ENCODE peak calls at places on chromosomes 13 and 19, in five cellular contexts. W is hepatocyte, H is heart left ventricle, D is GM23338, K is IMR-90. J is an unnamed sample.
A peak's percentile ranks its signal among the peaks of the same experiment; 100 is the strongest.

GRCh38 chr13:62387642-62388041 is 972.0 kb upstream of the PCDH20 start:
- DNase-seq in H (no peak), D (peak; percentile 51), W (peak; percentile 6), K (peak; percentile 36), J (no peak)

GRCh38 chr13:94112227-94112626 is 367.3 kb downstream of the DCT start:
- DNase-seq in D (no peak), W (no peak), H (peak; percentile 8), K (peak; percentile 98), J (peak; percentile 28)

GRCh38 chr19:10884273-10884672 is 12.9 kb downstream of the CARM1 start:
- DNase-seq in W (peak; percentile 60), H (no peak), K (peak; percentile 77), D (no peak), J (no peak)

GRCh38 chr19:40771101-40771539 is 4.2 kb upstream of the MIA start:
- DNase-seq in H (no peak), W (no peak), D (peak; percentile 49), K (no peak), J (no peak)

GRCh38 chr13:108897955-108898354 is 268.5 kb downstream of the MYO16 start:
- DNase-seq in K (peak; percentile 15), D (no peak), W (no peak), H (no peak), J (no peak)

GRCh38 chr19:24101459-24102122 is 14.6 kb downstream of the ZNF254 start:
- DNase-seq in K (no peak), D (no peak), H (no peak), W (no peak), J (no peak)

GRCh38 chr13:28324181-28324789 is 170.6 kb downstream of the FLT1 start:
- DNase-seq in K (peak; percentile 73), D (peak; percentile 93), W (peak; percentile 78), H (no peak), J (peak; percentile 40)

GRCh38 chr13:33235078-33235477 is 50.5 kb downstream of the STARD13 start:
- DNase-seq in W (no peak), H (no peak), D (no peak), K (peak; percentile 76), J (no peak)

GRCh38 chr13:46531953-46532352 is 21.0 kb upstream of the LRCH1 start:
- DNase-seq in K (no peak), D (no peak), W (no peak), H (no peak), J (no peak)

GRCh38 chr13:112606125-112607001 is 18.4 kb upstream of the TUBGCP3 start:
- DNase-seq in H (peak; percentile 97), W (peak; percentile 95), K (peak; percentile 78), D (peak; percentile 95), J (peak; percentile 96)

GRCh38 chr13:112608212-112608611 is 20.3 kb upstream of the TUBGCP3 start:
- DNase-seq in H (no peak), K (no peak), W (no peak), D (no peak), J (no peak)

GRCh38 chr13:112601351-112601750 is 13.4 kb upstream of the TUBGCP3 start:
- DNase-seq in W (no peak), K (no peak), H (no peak), D (no peak), J (no peak)

GRCh38 chr13:112603641-112604220 is 15.8 kb upstream of the TUBGCP3 start:
- DNase-seq in W (no peak), D (no peak), K (peak; percentile 31), H (no peak), J (no peak)

GRCh38 chr13:112605531-112605990 is 17.6 kb upstream of the TUBGCP3 start:
- DNase-seq in W (no peak), D (peak; percentile 44), K (no peak), H (no peak), J (no peak)
- H3K27ac ChIP-seq in W (peak overlapping the region; percentile 46), D (no peak overlapping the region), K (no peak overlapping the region), H (peak overlapping the region; percentile 52), J (no peak overlapping the region)

DNA sequence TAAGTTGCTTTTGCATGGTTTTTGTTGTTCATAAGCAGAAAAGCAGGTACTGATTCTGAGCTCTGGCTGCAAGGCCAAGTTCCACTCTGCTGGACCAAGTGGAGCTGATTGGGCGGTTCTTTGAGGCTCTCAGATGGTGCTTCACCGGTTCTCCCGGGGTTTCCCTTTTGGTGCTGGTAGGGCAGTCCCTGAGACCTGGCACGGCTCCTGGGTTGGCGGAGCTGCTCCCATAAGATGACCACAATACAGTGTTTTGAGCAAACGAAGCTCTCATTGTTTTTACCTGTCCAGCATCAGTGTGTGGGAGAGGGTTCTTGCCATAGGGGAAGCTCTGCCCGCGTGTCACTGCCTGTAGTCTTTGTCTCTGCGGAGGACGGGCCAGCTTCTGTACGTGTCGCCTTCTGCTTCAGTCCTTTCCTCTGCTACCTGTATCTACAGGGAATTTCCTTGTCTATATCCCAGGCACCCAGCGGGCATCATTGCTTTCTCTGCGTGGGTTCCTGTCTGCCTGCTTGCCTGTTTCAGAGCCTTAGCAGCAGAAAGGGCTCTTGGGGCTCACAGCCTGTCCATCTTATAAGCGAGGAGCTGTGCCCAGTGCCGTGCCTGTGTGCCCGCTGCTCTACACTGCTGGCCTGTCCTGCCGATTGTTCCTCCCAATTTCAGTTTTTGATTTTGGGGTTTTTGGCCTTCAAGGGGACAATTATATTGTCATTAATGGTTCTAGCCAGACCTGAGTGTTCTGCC is 2.3 kb downstream of the U2AF2 start:
- DNase-seq in K (no peak), H (no peak), D (no peak), W (no peak), J (no peak)
- H3K4me1 ChIP-seq in K (peaks cover 10% of the 10 kb centered on the region), H (peaks cover 62% of the 10 kb centered on the region), D (peaks cover 27% of the 10 kb centered on the region), W (peaks cover 25% of the 10 kb centered on the region), J (no peaks in the 10 kb centered on the region)

DNA sequence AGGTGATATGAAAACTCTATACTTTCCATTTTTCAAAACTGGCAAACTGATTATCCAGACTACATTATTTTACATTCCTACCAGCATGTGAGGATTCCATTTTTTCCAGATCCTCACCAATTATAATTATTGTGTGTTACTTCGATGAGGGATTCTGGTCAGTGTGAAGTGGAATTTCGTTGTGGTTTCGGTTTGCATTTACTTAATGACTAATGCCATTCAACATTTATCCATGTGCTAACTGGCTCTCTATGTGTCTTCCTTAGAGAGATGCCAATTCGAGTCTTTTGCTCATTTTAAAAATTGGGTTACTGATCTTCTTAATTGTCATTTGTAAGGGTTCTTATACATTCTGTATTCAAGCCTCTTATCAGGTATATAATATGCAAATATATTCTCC is 1551.3 kb upstream of the MIR17HG start:
- DNase-seq in D (no peak), K (no peak), W (no peak), H (no peak), J (no peak)
- H3K27me3 ChIP-seq in D (no peaks in the 10 kb centered on the region), K (no peaks in the 10 kb centered on the region), W (no peaks in the 10 kb centered on the region), H (no peaks in the 10 kb centered on the region), J (no peaks in the 10 kb centered on the region)

GRCh38 chr13:102255409-102255808 is 146.4 kb downstream of the FGF14 start:
- DNase-seq in H (no peak), K (no peak), D (no peak), W (no peak), J (no peak)

GRCh38 chr13:102250448-102250847 is 151.4 kb downstream of the FGF14 start:
- DNase-seq in H (no peak), K (no peak), W (no peak), D (no peak), J (no peak)

DNA sequence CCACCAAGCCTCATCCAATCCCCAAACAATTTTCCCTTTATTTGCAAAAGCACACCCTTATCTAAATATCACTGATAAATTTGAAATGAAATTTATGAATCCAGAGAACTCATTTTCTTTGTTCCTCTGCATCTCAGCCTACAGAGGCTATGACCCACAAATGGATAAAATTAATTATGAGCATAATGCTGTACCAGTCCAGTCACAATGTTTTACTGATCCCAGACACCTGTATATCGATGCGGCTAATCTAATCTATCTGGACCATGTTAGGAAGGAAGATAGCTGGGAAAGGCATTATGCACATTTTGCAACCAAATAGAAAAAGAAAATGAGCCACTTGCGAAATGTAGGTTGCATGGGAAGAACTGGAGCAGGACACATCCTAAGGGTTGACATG is 150.0 kb downstream of the FGF14 start:
- DNase-seq in H (no peak), K (no peak), D (no peak), W (no peak), J (no peak)
- H3K27ac ChIP-seq in H (no peak overlapping the region), K (no peak overlapping the region), D (no peak overlapping the region), W (no peak overlapping the region), J (no peak overlapping the region)

DNA sequence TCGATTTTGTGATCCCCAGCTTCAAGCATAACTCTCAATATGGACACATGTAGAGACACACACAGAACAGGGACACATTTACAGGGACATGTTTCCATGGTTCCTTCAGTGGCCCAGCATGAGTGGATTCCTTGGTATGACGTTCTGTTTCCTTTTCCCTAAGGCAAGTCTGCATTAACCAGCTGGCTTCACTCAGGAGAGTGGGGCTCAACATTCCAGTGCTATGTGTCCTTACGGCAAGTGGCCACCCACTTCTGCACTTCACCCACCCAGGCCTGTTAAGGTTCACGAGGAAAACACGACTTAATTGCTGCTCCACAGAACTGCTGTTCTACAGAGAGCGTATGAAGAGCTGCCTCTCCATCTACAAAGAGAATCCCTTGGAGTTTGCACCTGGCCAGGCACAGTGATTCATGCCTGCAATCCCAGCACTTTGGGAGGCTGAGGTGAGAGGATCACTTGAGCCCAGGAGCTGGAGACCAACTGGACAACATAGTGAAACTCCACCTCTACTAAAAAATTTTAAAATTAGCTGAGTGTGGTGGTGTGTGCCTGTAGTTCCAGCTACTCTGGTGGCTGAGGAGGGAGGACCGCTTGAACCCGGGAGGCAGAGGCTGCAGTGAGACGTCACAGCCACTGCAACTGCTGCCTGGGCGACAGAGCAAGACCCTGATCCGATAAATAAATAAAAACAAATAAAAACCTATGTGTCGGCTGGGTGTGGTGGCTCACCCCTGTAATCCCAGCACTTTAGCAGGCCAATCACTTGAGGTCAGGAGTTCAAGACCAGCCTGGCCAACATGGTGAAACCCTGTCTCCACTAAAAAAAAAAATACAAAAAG is 32.5 kb downstream of the BRD4 start:
- DNase-seq in D (no peak), K (peak; percentile 89), H (no peak), W (no peak), J (no peak)
- H3K4me1 ChIP-seq in D (peaks cover 41% of the 10 kb centered on the region), K (peaks cover 49% of the 10 kb centered on the region), H (peaks cover 93% of the 10 kb centered on the region), W (peaks cover 61% of the 10 kb centered on the region), J (peaks cover 93% of the 10 kb centered on the region)

GRCh38 chr13:52892925-52893324 is 44.5 kb upstream of the PCDH8 start:
- DNase-seq in D (no peak), W (no peak), H (no peak), K (no peak), J (no peak)
- H3K27me3 ChIP-seq in D (no peaks in the 10 kb centered on the region), W (peaks cover 4% of the 10 kb centered on the region), H (no peaks in the 10 kb centered on the region), K (no peaks in the 10 kb centered on the region), J (no peaks in the 10 kb centered on the region)

J was measured in tibial artery.